ENCODE peak calls at places on chromosomes 12 and 14, in nine cellular contexts. One of them, this sample, is unnamed.

GRCh38 chr14:20848316-20848954 is 42.8 kb upstream of the RNASE3 start:
- DNase-seq in stimulated activated CD4-positive, alpha-beta T cell treated with anti-CD3 and anti-CD28 coated beads, Interleukin-1b, Interleukin-23, amount 100 ng/mL, for 24 hours: no peak
- DNase-seq in erythroblast: no peak
- DNase-seq in HS-5: no peak
- DNase-seq in SW480: peak
- DNase-seq in iris pigment epithelial cell: peak
- DNase-seq in activated CD4-positive, alpha-beta T cell treated with anti-CD3 and anti-CD28 coated beads for 36 hours: no peak
- DNase-seq in ACHN: peak
- DNase-seq in colonic mucosa: no peak
- DNase-seq in this sample: peak

GRCh38 chr14:92687681-92688433 is 60.6 kb downstream of the LGMN start:
- DNase-seq in stimulated activated CD4-positive, alpha-beta T cell treated with anti-CD3 and anti-CD28 coated beads, Interleukin-1b, Interleukin-23, amount 100 ng/mL, for 24 hours: no peak
- DNase-seq in HS-5: no peak
- DNase-seq in iris pigment epithelial cell: peak
- DNase-seq in ACHN: no peak
- DNase-seq in activated CD4-positive, alpha-beta T cell treated with anti-CD3 and anti-CD28 coated beads for 36 hours: no peak
- DNase-seq in erythroblast: no peak
- DNase-seq in colonic mucosa: no peak
- DNase-seq in SW480: peak
- DNase-seq in this sample: no peak

GRCh38 chr12:9134981-9135628 is 19.4 kb upstream of the A2M start:
- DNase-seq in HS-5: no peak
- DNase-seq in ACHN: peak
- DNase-seq in SW480: peak
- DNase-seq in activated CD4-positive, alpha-beta T cell treated with anti-CD3 and anti-CD28 coated beads for 36 hours: peak
- DNase-seq in stimulated activated CD4-positive, alpha-beta T cell treated with anti-CD3 and anti-CD28 coated beads, Interleukin-1b, Interleukin-23, amount 100 ng/mL, for 24 hours: no peak
- DNase-seq in colonic mucosa: no peak
- DNase-seq in erythroblast: peak
- DNase-seq in iris pigment epithelial cell: no peak
- DNase-seq in this sample: peak

GRCh38 chr14:104872469-104873341 is 7.6 kb downstream of the CEP170B start:
- DNase-seq in stimulated activated CD4-positive, alpha-beta T cell treated with anti-CD3 and anti-CD28 coated beads, Interleukin-1b, Interleukin-23, amount 100 ng/mL, for 24 hours: no peak
- DNase-seq in colonic mucosa: no peak
- DNase-seq in iris pigment epithelial cell: peak
- DNase-seq in erythroblast: no peak
- DNase-seq in ACHN: no peak
- DNase-seq in SW480: no peak
- DNase-seq in HS-5: no peak
- DNase-seq in activated CD4-positive, alpha-beta T cell treated with anti-CD3 and anti-CD28 coated beads for 36 hours: no peak
- DNase-seq in this sample: no peak

GRCh38 chr12:76153616-76154015 is 69.1 kb upstream of the NAP1L1 start:
- DNase-seq in SW480: no peak
- DNase-seq in activated CD4-positive, alpha-beta T cell treated with anti-CD3 and anti-CD28 coated beads for 36 hours: no peak
- DNase-seq in HS-5: no peak
- DNase-seq in stimulated activated CD4-positive, alpha-beta T cell treated with anti-CD3 and anti-CD28 coated beads, Interleukin-1b, Interleukin-23, amount 100 ng/mL, for 24 hours: no peak
- DNase-seq in ACHN: no peak
- DNase-seq in colonic mucosa: no peak
- DNase-seq in erythroblast: no peak
- DNase-seq in iris pigment epithelial cell: no peak
- DNase-seq in this sample: no peak

GRCh38 chr12:20011200-20011599 is 357.1 kb upstream of the PDE3A start:
- DNase-seq in activated CD4-positive, alpha-beta T cell treated with anti-CD3 and anti-CD28 coated beads for 36 hours: no peak
- DNase-seq in stimulated activated CD4-positive, alpha-beta T cell treated with anti-CD3 and anti-CD28 coated beads, Interleukin-1b, Interleukin-23, amount 100 ng/mL, for 24 hours: no peak
- DNase-seq in erythroblast: no peak
- DNase-seq in iris pigment epithelial cell: peak
- DNase-seq in colonic mucosa: peak
- DNase-seq in SW480: no peak
- DNase-seq in ACHN: no peak
- DNase-seq in HS-5: no peak
- DNase-seq in this sample: no peak

GRCh38 chr14:94320243-94320642 is 2.9 kb downstream of the SERPINA6 start:
- DNase-seq in HS-5: no peak
- DNase-seq in stimulated activated CD4-positive, alpha-beta T cell treated with anti-CD3 and anti-CD28 coated beads, Interleukin-1b, Interleukin-23, amount 100 ng/mL, for 24 hours: no peak
- DNase-seq in SW480: peak
- DNase-seq in activated CD4-positive, alpha-beta T cell treated with anti-CD3 and anti-CD28 coated beads for 36 hours: no peak
- DNase-seq in iris pigment epithelial cell: no peak
- DNase-seq in ACHN: peak
- DNase-seq in colonic mucosa: peak
- DNase-seq in erythroblast: no peak
- DNase-seq in this sample: no peak

GRCh38 chr12:5626146-5626545 is 194.2 kb downstream of the NTF3 start:
- DNase-seq in iris pigment epithelial cell: no peak
- DNase-seq in erythroblast: no peak
- DNase-seq in activated CD4-positive, alpha-beta T cell treated with anti-CD3 and anti-CD28 coated beads for 36 hours: no peak
- DNase-seq in SW480: no peak
- DNase-seq in HS-5: no peak
- DNase-seq in colonic mucosa: no peak
- DNase-seq in stimulated activated CD4-positive, alpha-beta T cell treated with anti-CD3 and anti-CD28 coated beads, Interleukin-1b, Interleukin-23, amount 100 ng/mL, for 24 hours: no peak
- DNase-seq in ACHN: no peak
- DNase-seq in this sample: no peak

GRCh38 chr14:102591372-102591943 is 991 bp upstream of the RCOR1 start:
- DNase-seq in ACHN: peak
- DNase-seq in colonic mucosa: peak
- DNase-seq in activated CD4-positive, alpha-beta T cell treated with anti-CD3 and anti-CD28 coated beads for 36 hours: peak
- DNase-seq in erythroblast: peak
- DNase-seq in SW480: peak
- DNase-seq in HS-5: no peak
- DNase-seq in iris pigment epithelial cell: peak
- DNase-seq in stimulated activated CD4-positive, alpha-beta T cell treated with anti-CD3 and anti-CD28 coated beads, Interleukin-1b, Interleukin-23, amount 100 ng/mL, for 24 hours: no peak
- DNase-seq in this sample: peak

GRCh38 chr12:12010277-12011031 is 60.3 kb upstream of the BCL2L14 start:
- DNase-seq in colonic mucosa: peak
- DNase-seq in iris pigment epithelial cell: peak
- DNase-seq in erythroblast: no peak
- DNase-seq in HS-5: no peak
- DNase-seq in ACHN: peak
- DNase-seq in activated CD4-positive, alpha-beta T cell treated with anti-CD3 and anti-CD28 coated beads for 36 hours: peak
- DNase-seq in SW480: peak
- DNase-seq in stimulated activated CD4-positive, alpha-beta T cell treated with anti-CD3 and anti-CD28 coated beads, Interleukin-1b, Interleukin-23, amount 100 ng/mL, for 24 hours: peak
- DNase-seq in this sample: peak

GRCh38 chr14:73014105-73014504 is 12.8 kb downstream of the ZFYVE1 start:
- DNase-seq in ACHN: no peak
- DNase-seq in activated CD4-positive, alpha-beta T cell treated with anti-CD3 and anti-CD28 coated beads for 36 hours: peak
- DNase-seq in HS-5: no peak
- DNase-seq in erythroblast: no peak
- DNase-seq in colonic mucosa: no peak
- DNase-seq in iris pigment epithelial cell: peak
- DNase-seq in SW480: no peak
- DNase-seq in stimulated activated CD4-positive, alpha-beta T cell treated with anti-CD3 and anti-CD28 coated beads, Interleukin-1b, Interleukin-23, amount 100 ng/mL, for 24 hours: no peak
- DNase-seq in this sample: no peak

GRCh38 chr14:81837304-81837703 is 303.7 kb upstream of the SEL1L start:
- DNase-seq in activated CD4-positive, alpha-beta T cell treated with anti-CD3 and anti-CD28 coated beads for 36 hours: no peak
- DNase-seq in stimulated activated CD4-positive, alpha-beta T cell treated with anti-CD3 and anti-CD28 coated beads, Interleukin-1b, Interleukin-23, amount 100 ng/mL, for 24 hours: no peak
- DNase-seq in erythroblast: no peak
- DNase-seq in HS-5: no peak
- DNase-seq in iris pigment epithelial cell: no peak
- DNase-seq in ACHN: no peak
- DNase-seq in colonic mucosa: no peak
- DNase-seq in SW480: no peak
- DNase-seq in this sample: peak

GRCh38 chr12:22529281-22530060 is 14.9 kb downstream of the C2CD5 start:
- DNase-seq in HS-5: peak
- DNase-seq in activated CD4-positive, alpha-beta T cell treated with anti-CD3 and anti-CD28 coated beads for 36 hours: no peak
- DNase-seq in SW480: peak
- DNase-seq in colonic mucosa: no peak
- DNase-seq in ACHN: peak
- DNase-seq in iris pigment epithelial cell: peak
- DNase-seq in erythroblast: peak
- DNase-seq in stimulated activated CD4-positive, alpha-beta T cell treated with anti-CD3 and anti-CD28 coated beads, Interleukin-1b, Interleukin-23, amount 100 ng/mL, for 24 hours: no peak
- DNase-seq in this sample: peak

GRCh38 chr12:93753838-93754429 is 76.8 kb downstream of the CRADD start:
- DNase-seq in stimulated activated CD4-positive, alpha-beta T cell treated with anti-CD3 and anti-CD28 coated beads, Interleukin-1b, Interleukin-23, amount 100 ng/mL, for 24 hours: no peak
- DNase-seq in erythroblast: peak
- DNase-seq in ACHN: no peak
- DNase-seq in iris pigment epithelial cell: no peak
- DNase-seq in SW480: no peak
- DNase-seq in colonic mucosa: no peak
- DNase-seq in HS-5: no peak
- DNase-seq in activated CD4-positive, alpha-beta T cell treated with anti-CD3 and anti-CD28 coated beads for 36 hours: no peak
- DNase-seq in this sample: no peak

GRCh38 chr12:11729439-11730150 is 80.1 kb downstream of the ETV6 start:
- DNase-seq in iris pigment epithelial cell: no peak
- DNase-seq in activated CD4-positive, alpha-beta T cell treated with anti-CD3 and anti-CD28 coated beads for 36 hours: no peak
- DNase-seq in ACHN: no peak
- DNase-seq in stimulated activated CD4-positive, alpha-beta T cell treated with anti-CD3 and anti-CD28 coated beads, Interleukin-1b, Interleukin-23, amount 100 ng/mL, for 24 hours: no peak
- DNase-seq in erythroblast: no peak
- DNase-seq in SW480: no peak
- DNase-seq in colonic mucosa: no peak
- DNase-seq in HS-5: no peak
- DNase-seq in this sample: no peak

GRCh38 chr12:123489580-123489979 is 31.6 kb downstream of the SNRNP35 start:
- DNase-seq in iris pigment epithelial cell: no peak
- DNase-seq in SW480: no peak
- DNase-seq in erythroblast: no peak
- DNase-seq in HS-5: no peak
- DNase-seq in colonic mucosa: no peak
- DNase-seq in stimulated activated CD4-positive, alpha-beta T cell treated with anti-CD3 and anti-CD28 coated beads, Interleukin-1b, Interleukin-23, amount 100 ng/mL, for 24 hours: no peak
- DNase-seq in ACHN: no peak
- DNase-seq in activated CD4-positive, alpha-beta T cell treated with anti-CD3 and anti-CD28 coated beads for 36 hours: no peak
- DNase-seq in this sample: no peak